ENCODE peak calls at places on chromosomes 1 and 21, in ten cellular contexts. I is uterus, E is body of pancreas, X is H54, T is prostate gland, M is adrenal gland, F is lower leg skin, Q is A549, W is esophagus squamous epithelium, A is heart left ventricle. C is an unnamed sample.

GRCh38 chr1:52551476-52552235 is 1.2 kb downstream of the TUT4 start:
- DNase-seq in I (no peak), F (no peak), X (no peak), M (peak; percentile 41), W (no peak), Q (no peak), E (no peak), A (no peak), T (no peak), C (no peak)

GRCh38 chr1:236862615-236863211 is 67.6 kb downstream of the MTR start:
- DNase-seq in M (peak; percentile 39), Q (no peak), E (peak; percentile 75), I (no peak), W (no peak), X (no peak), F (no peak), A (peak; percentile 71), T (no peak), C (no peak)

GRCh38 chr1:244022301-244022700 is 28.8 kb upstream of the ZBTB18 start:
- DNase-seq in F (no peak), Q (no peak), A (no peak), X (no peak), W (no peak), T (no peak), M (no peak), E (no peak), I (no peak), C (no peak)

GRCh38 chr1:46517010-46517600 is 27.5 kb downstream of the DMBX1 start:
- DNase-seq in Q (no peak), I (no peak), F (peak; percentile 46), M (no peak), E (peak; percentile 81), T (peak; percentile 88), A (no peak), X (no peak), W (no peak), C (no peak)

GRCh38 chr1:87556326-87556725 is 227.6 kb downstream of the LMO4 start:
- DNase-seq in I (no peak), F (no peak), W (no peak), E (no peak), Q (no peak), T (no peak), X (no peak), A (no peak), M (no peak), C (no peak)

GRCh38 chr1:180680558-180681144 is 48.8 kb downstream of the XPR1 start:
- DNase-seq in Q (no peak), I (no peak), M (no peak), A (no peak), F (no peak), W (no peak), E (no peak), X (no peak), T (no peak), C (no peak)

GRCh38 chr1:242206994-242207393 is 208.1 kb upstream of the MAP1LC3C start:
- DNase-seq in W (no peak), Q (no peak), M (no peak), E (no peak), I (no peak), A (no peak), T (no peak), F (no peak), X (no peak), C (no peak)

GRCh38 chr1:223515915-223516314 is 122.7 kb downstream of the CCDC185 start:
- DNase-seq in A (no peak), I (no peak), Q (no peak), T (no peak), W (no peak), X (no peak), M (no peak), E (no peak), F (no peak), C (no peak)

GRCh38 chr1:31645274-31645568 is 545 bp upstream of the PEF1 start:
- DNase-seq in W (no peak), M (no peak), X (no peak), I (no peak), Q (no peak), E (no peak), A (no peak), T (no peak), F (no peak), C (no peak)

GRCh38 chr21:16536661-16537359 is 807.0 kb downstream of the USP25 start:
- DNase-seq in W (no peak), T (no peak), I (no peak), E (no peak), X (no peak), A (no peak), F (no peak), M (no peak), Q (no peak), C (no peak)

GRCh38 chr1:32933742-32934322 is 30.8 kb downstream of the RNF19B start:
- DNase-seq in M (peak; percentile 40), A (no peak), E (peak; percentile 32), T (peak; percentile 65), W (no peak), X (no peak), F (no peak), Q (peak; percentile 38), I (no peak), C (no peak)

GRCh38 chr21:46219591-46220239 is 8.9 kb downstream of the LSS start:
- DNase-seq in M (no peak), I (peak; percentile 10), X (no peak), Q (no peak), A (peak; percentile 72), E (no peak), W (no peak), T (no peak), F (no peak), C (no peak)

GRCh38 chr1:231264642-231265041 is 23.6 kb downstream of the GNPAT start:
- DNase-seq in Q (no peak), A (no peak), M (no peak), T (no peak), X (no peak), W (no peak), F (no peak), E (no peak), I (no peak), C (no peak)

GRCh38 chr1:32063261-32063681 is 9.5 kb upstream of the TMEM39B start:
- DNase-seq in M (no peak), E (no peak), A (no peak), I (no peak), X (no peak), W (no peak), F (no peak), T (no peak), Q (peak; percentile 43), C (no peak)

GRCh38 chr21:15943009-15943666 is 213.4 kb downstream of the USP25 start:
- DNase-seq in E (no peak), M (no peak), F (no peak), Q (peak; percentile 3), W (no peak), X (no peak), T (no peak), A (no peak), I (no peak), C (no peak)

GRCh38 chr1:204337583-204337982 is 22.1 kb downstream of the PLEKHA6 start:
- DNase-seq in E (no peak), I (no peak), X (no peak), Q (no peak), A (no peak), F (no peak), T (no peak), W (no peak), M (no peak), C (no peak)

GRCh38 chr1:171152533-171152932 is 32.6 kb upstream of the FMO2 start:
- DNase-seq in I (no peak), X (no peak), A (peak; percentile 43), E (no peak), W (no peak), F (no peak), Q (no peak), M (no peak), T (no peak), C (no peak)

GRCh38 chr1:207304710-207305151 is 16.7 kb upstream of the CD55 start:
- DNase-seq in W (no peak), X (no peak), M (no peak), F (no peak), I (no peak), E (no peak), T (no peak), A (no peak), Q (peak; percentile 46), C (no peak)

DNA sequence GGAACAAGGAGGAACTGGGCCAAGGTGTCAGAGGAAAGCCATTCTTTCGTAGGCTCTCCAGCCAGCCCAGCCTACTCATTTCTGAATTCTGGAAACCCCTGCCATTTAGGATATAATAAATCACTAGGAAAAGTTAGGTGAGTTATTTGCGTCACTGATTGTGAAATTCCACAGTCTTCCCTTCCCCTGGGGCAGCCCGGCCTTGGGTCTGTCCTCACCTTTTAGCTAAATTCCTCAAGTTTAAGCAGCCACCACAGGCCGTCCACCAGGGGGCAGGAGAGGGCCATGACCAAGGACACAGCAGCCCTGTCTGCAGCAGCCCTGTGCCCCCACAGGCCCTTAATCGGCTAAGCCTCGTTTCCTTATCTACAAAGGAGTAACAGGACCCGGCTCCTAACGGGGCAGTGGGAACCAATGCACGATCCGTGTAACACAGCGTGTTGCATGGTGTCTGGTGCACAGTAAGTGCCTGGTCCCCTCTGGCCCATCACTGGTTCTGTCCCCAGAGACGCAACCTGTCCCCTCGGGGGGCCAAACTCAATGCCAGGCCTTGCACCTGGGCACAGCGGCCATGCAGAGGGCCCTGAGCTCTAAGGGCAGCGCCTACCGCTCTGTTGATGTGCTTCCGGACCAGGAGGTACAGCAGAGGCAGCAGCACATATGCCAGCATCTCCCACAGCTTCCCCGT is 18.1 kb downstream of the GPR157 start:
- DNase-seq in W (peak; percentile 26), Q (peak; percentile 77), A (peak; percentile 89), E (peak; percentile 91), F (peak; percentile 81), X (peak; percentile 52), I (peak; percentile 90), M (peak; percentile 89), T (peak; percentile 90), C (peak; percentile 78)
- TF ChIP-seq POLR2A in W (no peak), Q (no peak), A (no peak), E (no peak), F (no peak), X (no peak), I (no peak), M (no peak), T (no peak), C (no peak)

GRCh38 chr1:23403735-23404486 is 20.6 kb downstream of the TCEA3 start:
- DNase-seq in F (peak; percentile 86), I (peak; percentile 88), E (peak; percentile 92), X (peak; percentile 76), Q (peak; percentile 86), W (no peak), M (peak; percentile 89), A (peak; percentile 90), T (peak; percentile 95), C (peak; percentile 71)
- TF ChIP-seq POLR2A in F (no peak), I (no peak), E (peak; percentile 14), X (no peak), Q (no peak), W (no peak), M (peak; percentile 28), A (no peak), T (no peak), C (no peak)

GRCh38 chr1:235012436-235013210 is 116.0 kb downstream of the TOMM20 start:
- DNase-seq in W (no peak), M (no peak), F (no peak), Q (no peak), X (no peak), I (no peak), T (no peak), A (no peak), E (no peak), C (no peak)
- TF ChIP-seq POLR2A in W (no peak), M (no peak), F (no peak), Q (no peak), X (no peak), I (no peak), T (no peak), A (no peak), E (no peak), C (peak; percentile 62)

GRCh38 chr1:173860065-173860464 is 7.7 kb downstream of the GAS5 start:
- DNase-seq in M (no peak), I (no peak), A (no peak), Q (no peak), F (no peak), T (no peak), E (no peak), W (no peak), X (no peak), C (no peak)
- TF ChIP-seq POLR2A in M (no peak), I (no peak), A (no peak), Q (no peak), F (no peak), T (no peak), E (no peak), W (no peak), X (no peak), C (no peak)

C was measured in GM12891.